ENCODE peak calls at places on chromosomes 7 and 10, in seven cellular contexts. C is tibial nerve, S is Peyer's patch, M is A673, P is astrocyte, U is mammary epithelial cell, A is IMR-90. K is an unnamed sample.
A peak's percentile ranks its signal among the peaks of the same experiment; 100 is the strongest.

GRCh38 chr7:132080467-132080866 is 495.8 kb downstream of the PLXNA4 start:
- DNase-seq in U (no peak), C (no peak), A (no peak), S (no peak), M (no peak), P (no peak), K (no peak)

GRCh38 chr7:40506158-40506557 is 371.4 kb downstream of the SUGCT start:
- DNase-seq in P (no peak), U (no peak), A (no peak), C (no peak), S (no peak), M (no peak), K (no peak)

GRCh38 chr10:3185386-3185785 is 12.8 kb upstream of the PITRM1 start:
- DNase-seq in U (no peak), C (no peak), S (no peak), P (no peak), A (no peak), M (no peak), K (no peak)

GRCh38 chr10:28532223-28532508 is 752 bp upstream of the WAC start:
- DNase-seq in A (no peak), U (no peak), C (peak; percentile 23), S (no peak), P (no peak), M (peak; percentile 67), K (peak; percentile 52)

GRCh38 chr10:103481974-103482531 is 3.0 kb upstream of the CALHM3 start:
- DNase-seq in M (peak; percentile 70), U (peak; percentile 42), S (no peak), P (peak; percentile 36), A (peak; percentile 69), C (no peak), K (peak; percentile 44)

GRCh38 chr7:93958216-93958615 is 36.7 kb downstream of the GNG11 start:
- DNase-seq in S (no peak), P (peak; percentile 73), M (peak; percentile 36), A (peak; percentile 74), C (no peak), U (no peak), K (no peak)

GRCh38 chr7:35793225-35793579 is 7.7 kb upstream of the SEPTIN7 start:
- DNase-seq in S (no peak), A (peak; percentile 5), M (no peak), P (peak; percentile 4), C (no peak), U (no peak), K (no peak)

GRCh38 chr7:104956753-104957450 is 57.1 kb upstream of the KMT2E start:
- DNase-seq in P (peak; percentile 95), M (no peak), A (peak; percentile 98), S (no peak), U (peak; percentile 95), C (no peak), K (no peak)

GRCh38 chr7:91565499-91566331 is 301.5 kb downstream of the FZD1 start:
- DNase-seq in C (peak; percentile 13), U (no peak), P (peak; percentile 52), A (no peak), M (no peak), S (no peak), K (no peak)

GRCh38 chr7:73742753-73743641 is 4.4 kb upstream of the ABHD11 start:
- DNase-seq in A (no peak), P (no peak), U (no peak), S (peak; percentile 98), M (no peak), C (no peak), K (peak; percentile 99)

GRCh38 chr10:123535386-123535785 is 130.8 kb upstream of the GPR26 start:
- DNase-seq in C (no peak), P (no peak), U (no peak), A (no peak), S (no peak), M (no peak), K (no peak)

GRCh38 chr10:123526356-123527079 is 139.6 kb upstream of the GPR26 start:
- DNase-seq in C (no peak), S (no peak), M (no peak), U (no peak), A (no peak), P (no peak), K (no peak)

GRCh38 chr10:123527122-123527521 is 139.0 kb upstream of the GPR26 start:
- DNase-seq in C (no peak), S (no peak), M (no peak), U (peak; percentile 8), A (no peak), P (no peak), K (no peak)

GRCh38 chr10:123529146-123529760 is 136.9 kb upstream of the GPR26 start:
- DNase-seq in P (no peak), C (no peak), A (no peak), U (no peak), S (no peak), M (no peak), K (no peak)

DNA sequence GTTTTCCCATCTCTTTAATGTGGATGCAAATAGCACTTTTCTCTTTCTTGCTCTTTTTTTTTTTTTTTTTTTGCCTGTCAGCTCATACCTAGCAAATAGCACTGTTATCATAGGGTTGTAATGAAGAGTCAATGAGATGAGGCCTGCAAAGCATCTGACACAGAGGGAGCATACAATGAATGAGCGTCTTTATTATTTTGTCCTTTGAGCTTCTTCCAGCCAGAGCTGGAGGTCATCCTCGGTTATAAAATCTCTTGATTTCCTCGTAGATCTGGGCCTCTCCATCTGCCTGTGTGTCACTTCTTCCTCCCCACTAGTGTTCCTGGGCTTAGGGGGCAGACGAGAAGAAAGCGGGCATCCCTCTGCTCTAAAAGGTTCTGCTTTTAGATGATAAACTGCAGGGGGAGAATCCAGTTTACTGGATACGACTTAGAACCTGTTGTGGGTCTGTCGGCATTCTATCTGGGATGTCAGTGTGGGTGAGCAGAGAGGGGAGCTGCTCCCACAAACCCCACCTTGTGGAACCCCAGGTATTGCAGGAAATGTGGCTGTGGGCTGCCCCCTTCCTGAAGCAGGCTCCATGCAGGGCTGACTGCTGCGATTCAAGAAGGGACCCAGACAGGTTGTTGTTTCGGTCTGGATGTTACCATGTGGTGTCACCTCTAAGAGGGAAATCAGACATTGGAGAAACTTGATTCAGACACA is 135.8 kb upstream of the GPR26 start:
- DNase-seq in C (no peak), M (no peak), A (no peak), P (no peak), S (no peak), U (no peak), K (no peak)
- TF ChIP-seq CTCF in C (no peak), M (no peak), A (no peak), P (no peak), S (no peak), U (no peak), K (no peak)

DNA sequence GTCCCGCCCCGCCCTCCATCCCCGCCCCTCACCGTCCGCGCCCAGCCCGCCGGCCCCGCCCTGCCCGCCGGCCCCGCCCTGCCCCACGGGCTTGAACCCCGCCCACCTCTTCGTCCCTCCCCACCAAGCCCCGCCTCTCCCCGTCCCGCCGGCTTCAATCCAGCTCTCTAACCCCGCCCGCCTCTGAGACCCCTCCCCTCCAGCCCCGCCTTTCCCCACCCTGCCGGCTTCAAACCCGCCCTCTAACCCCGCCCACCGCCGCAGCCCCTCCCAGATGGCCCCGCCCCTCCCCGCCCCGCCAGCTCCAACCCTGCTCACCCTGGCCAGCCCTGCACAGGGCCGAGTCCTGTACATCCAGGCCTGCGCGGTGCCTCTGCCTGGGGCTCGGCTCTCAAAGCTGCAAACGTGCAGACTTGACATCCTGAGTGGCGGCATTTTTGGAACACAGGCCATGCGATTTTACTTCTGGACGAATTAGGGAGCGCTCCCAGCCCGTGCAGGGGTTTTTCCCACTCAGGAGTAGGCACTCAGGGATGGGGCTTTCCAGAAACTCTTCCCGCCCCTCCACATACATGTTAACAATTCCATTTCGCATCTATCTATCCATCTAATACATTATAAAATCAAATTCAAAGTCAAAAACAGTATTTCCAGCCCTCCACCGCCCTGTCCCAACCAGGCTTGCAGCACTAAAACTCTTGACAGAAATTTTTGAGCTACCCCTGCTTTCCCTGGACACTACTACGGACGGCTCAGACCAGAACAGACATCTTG is 475 bp upstream of the NMT2 start:
- DNase-seq in P (peak; percentile 72), S (peak; percentile 98), A (peak; percentile 94), C (peak; percentile 92), M (peak; percentile 92), U (peak; percentile 87), K (peak; percentile 98)
- H3K4me3 ChIP-seq in P (no peak overlapping the region), S (peak overlapping the region; percentile 13), A (no peak overlapping the region), C (peak overlapping the region; percentile 27), M (no peak overlapping the region), U (peak overlapping the region; percentile 16), K (no peak overlapping the region)

GRCh38 chr7:80095545-80095944 is 39.1 kb upstream of the GNAI1 start:
- DNase-seq in P (no peak), A (peak; percentile 29), U (no peak), C (no peak), M (peak; percentile 42), S (no peak), K (no peak)
- TF ChIP-seq CTCF in P (peak; percentile 36), A (peak; percentile 56), U (peak; percentile 22), C (peak; percentile 47), M (peak; percentile 61), S (no peak), K (peak; percentile 43)

GRCh38 chr10:48634984-48635557 is 30.2 kb upstream of the ARHGAP22 start:
- DNase-seq in U (no peak), C (no peak), S (no peak), A (no peak), M (no peak), P (no peak), K (no peak)
- H3K4me3 ChIP-seq in U (no peak overlapping the region), C (no peak overlapping the region), S (no peak overlapping the region), A (no peak overlapping the region), M (no peak overlapping the region), P (no peak overlapping the region), K (no peak overlapping the region)

DNA sequence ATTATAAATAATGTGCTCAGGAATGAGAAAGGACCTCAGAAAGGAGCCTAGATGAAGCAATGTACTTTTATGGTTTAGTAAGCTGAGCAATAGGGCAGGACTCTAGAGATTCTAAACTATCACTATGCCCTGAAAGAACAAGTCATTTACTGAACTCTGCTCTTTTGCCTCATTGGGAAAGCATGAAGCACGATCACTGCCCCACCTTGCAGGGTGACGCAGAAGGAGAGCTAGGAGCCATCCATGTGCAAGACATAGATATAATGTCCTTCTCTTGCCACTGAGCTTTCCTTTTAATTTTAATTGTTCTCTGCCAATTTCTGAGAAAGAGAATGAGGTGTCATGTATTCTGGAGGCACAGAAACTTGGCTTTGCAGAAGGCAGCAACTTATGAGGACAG is 108.3 kb downstream of the SORCS1 start:
- DNase-seq in M (no peak), A (no peak), C (no peak), P (no peak), U (no peak), S (no peak), K (no peak)
- TF ChIP-seq CTCF in M (no peak), A (no peak), C (no peak), P (no peak), U (no peak), S (no peak), K (no peak)

K was measured in colonic mucosa.